ENCODE peak calls at places on chromosomes 12 and 14, in six cellular contexts. D, J, X, T, F and U are unnamed samples.

GRCh38 chr14:21267431-21267845 is 1.8 kb downstream of the HNRNPC start:
- DNase-seq in D (no peak), J (no peak), X (peak; percentile 44), T (no peak), F (no peak), U (no peak)

GRCh38 chr12:60174914-60175313 is 579.1 kb downstream of the SLC16A7 start:
- DNase-seq in D (peak; percentile 40), J (no peak), X (no peak), T (no peak), F (no peak), U (no peak)

GRCh38 chr12:97595423-97595822 is 132.8 kb downstream of the RMST start:
- DNase-seq in D (no peak), J (no peak), X (no peak), T (no peak), F (peak; percentile 35), U (no peak)

GRCh38 chr14:54590481-54590880 is 23.6 kb downstream of the SAMD4A start:
- DNase-seq in D (no peak), J (no peak), X (no peak), T (no peak), F (no peak), U (no peak)

GRCh38 chr12:6091786-6092566 is 32.5 kb downstream of the VWF start:
- DNase-seq in D (no peak), J (no peak), X (no peak), T (no peak), F (no peak), U (no peak)

GRCh38 chr12:88391556-88391955 is 188.7 kb downstream of the KITLG start:
- DNase-seq in D (peak; percentile 88), J (no peak), X (no peak), T (peak; percentile 65), F (peak; percentile 82), U (peak; percentile 82)

GRCh38 chr14:104095426-104096310 is 10.2 kb downstream of the ASPG start:
- DNase-seq in D (no peak), J (no peak), X (no peak), T (no peak), F (no peak), U (no peak)

GRCh38 chr14:59897757-59898383 is 22.1 kb upstream of the LRRC9 start:
- DNase-seq in D (no peak), J (peak; percentile 18), X (peak; percentile 18), T (no peak), F (peak; percentile 48), U (peak; percentile 4)

GRCh38 chr14:53740570-53740969 is 216.1 kb downstream of the BMP4 start:
- DNase-seq in D (no peak), J (no peak), X (no peak), T (no peak), F (no peak), U (no peak)

GRCh38 chr14:79229383-79229875 is 981.9 kb downstream of the DIO2 start:
- DNase-seq in D (peak; percentile 0), J (no peak), X (no peak), T (no peak), F (no peak), U (no peak)

DNA sequence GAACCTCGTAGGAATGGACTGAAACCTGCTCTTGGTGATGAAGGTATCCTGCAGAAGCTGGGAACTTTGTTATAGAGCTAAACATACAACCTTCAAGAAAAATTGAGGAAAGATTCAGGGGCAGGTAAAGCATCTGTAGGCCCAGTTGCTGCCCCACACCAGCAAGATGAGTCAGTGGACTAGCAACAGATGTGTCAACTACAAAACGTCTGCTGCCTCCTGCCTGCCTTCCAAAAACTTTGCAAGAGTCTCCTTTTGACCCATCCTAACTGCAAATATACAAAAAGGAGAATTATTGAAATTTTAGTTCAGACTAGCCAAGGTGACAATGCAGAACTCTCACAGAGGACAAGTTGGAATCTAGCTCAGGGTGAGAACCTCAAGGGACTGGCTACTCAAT is 60.9 kb upstream of the TMTC1 start:
- DNase-seq in D (peak; percentile 2), J (no peak), X (no peak), T (no peak), F (peak; percentile 41), U (no peak)
- TF ChIP-seq CTCF in D (peak; percentile 6), J (no peak), X (no peak), T (no peak), F (peak; percentile 14), U (no peak)

GRCh38 chr12:43289412-43289811 is 262.6 kb downstream of the ADAMTS20 start:
- DNase-seq in D (peak; percentile 34), J (no peak), X (no peak), T (no peak), F (no peak), U (peak; percentile 12)
- TF ChIP-seq CTCF in D (no peak), J (no peak), X (no peak), T (no peak), F (no peak), U (no peak)

DNA sequence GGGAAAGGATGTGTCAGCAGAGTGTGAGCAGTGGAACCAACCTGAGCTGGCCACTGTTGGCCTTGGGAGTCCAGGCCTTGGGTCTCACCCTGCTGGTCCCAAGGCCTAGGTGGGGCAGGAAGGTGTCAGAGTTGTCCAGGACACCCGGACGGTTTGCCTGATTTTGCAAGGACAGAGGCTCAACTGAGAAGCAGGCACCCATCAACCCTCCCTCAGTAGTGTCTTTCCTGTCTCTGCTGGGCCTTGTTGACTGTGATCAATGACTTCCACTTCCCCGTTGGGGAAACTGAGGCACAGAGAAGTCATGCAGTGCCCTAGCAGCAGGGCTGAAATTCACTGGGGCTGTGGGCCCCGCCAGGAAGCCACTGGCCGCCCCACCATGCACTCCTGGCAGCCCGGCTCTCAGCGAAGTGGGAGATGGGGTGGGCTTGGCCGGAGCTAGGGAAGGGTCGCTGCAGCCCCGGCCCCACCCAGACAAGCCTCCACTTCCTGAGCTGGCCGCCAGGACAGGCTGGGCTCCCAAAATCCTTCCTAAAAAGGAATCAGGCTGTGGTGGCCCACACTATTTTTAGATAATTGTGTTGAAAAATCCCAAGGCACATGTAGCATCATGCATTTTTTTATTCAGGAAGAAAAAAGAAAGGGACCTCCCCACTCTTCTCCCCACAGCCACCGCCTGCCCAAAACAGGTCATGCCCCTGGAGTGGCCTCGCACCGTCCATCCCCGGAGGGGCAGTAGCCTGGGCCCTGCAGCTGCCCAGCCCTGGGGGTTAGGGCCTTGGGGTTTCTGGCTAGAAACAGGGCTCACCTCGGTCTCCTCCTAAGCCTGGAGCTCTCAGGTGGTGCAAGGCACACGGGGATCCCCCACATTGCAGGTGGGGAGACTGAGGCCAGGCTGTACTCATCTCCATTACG is 127.4 kb downstream of the CALM1 start:
- DNase-seq in D (no peak), J (no peak), X (no peak), T (no peak), F (no peak), U (no peak)
- TF ChIP-seq CTCF in D (no peak), J (no peak), X (no peak), T (no peak), F (no peak), U (no peak)

GRCh38 chr12:61538951-61539350 is 721.3 kb upstream of the USP15 start:
- DNase-seq in D (no peak), J (no peak), X (peak; percentile 70), T (no peak), F (peak; percentile 54), U (no peak)
- TF ChIP-seq CTCF in D (no peak), J (peak; percentile 53), X (peak; percentile 85), T (no peak), F (peak; percentile 42), U (peak; percentile 13)

DNA sequence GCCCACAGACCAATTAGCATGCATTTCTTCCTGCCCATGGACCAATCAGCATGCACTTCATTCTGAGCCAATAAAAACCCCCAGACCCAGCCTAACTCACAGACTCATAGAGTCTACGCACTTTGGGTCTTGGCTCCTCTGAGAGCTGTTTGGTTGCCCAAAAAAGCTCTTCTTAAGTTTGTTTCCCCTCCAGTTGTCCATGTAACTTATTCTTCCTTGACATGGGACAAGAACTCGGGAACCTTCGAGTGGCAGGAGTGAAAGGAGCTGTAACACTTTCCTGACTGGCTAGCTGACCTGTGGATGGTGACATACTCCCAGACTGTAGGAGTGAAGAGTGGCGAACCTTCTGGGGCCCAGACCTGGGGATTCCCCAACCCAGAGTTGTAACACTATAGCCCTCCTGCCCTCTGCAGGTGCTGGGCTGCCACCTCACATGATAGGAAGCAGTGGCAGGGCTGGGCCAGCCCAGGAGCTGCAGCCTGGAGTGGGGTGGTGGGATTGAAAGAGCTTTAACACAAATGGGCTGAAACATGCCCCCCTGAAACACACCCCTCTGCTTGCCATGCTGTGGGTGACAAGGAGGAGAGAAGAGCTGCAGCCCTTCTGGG is 4.4 kb upstream of the BTBD7 start:
- DNase-seq in D (no peak), J (no peak), X (peak; percentile 21), T (no peak), F (no peak), U (no peak)
- TF ChIP-seq CTCF in D (no peak), J (no peak), X (no peak), T (no peak), F (no peak), U (no peak)

GRCh38 chr12:121626087-121626852 is at the start of gene ORAI1:
- DNase-seq in D (peak; percentile 91), J (peak; percentile 96), X (peak; percentile 97), T (peak; percentile 58), F (peak; percentile 95), U (peak; percentile 91)
- TF ChIP-seq CTCF in D (peak; percentile 25), J (peak; percentile 21), X (peak; percentile 9), T (no peak), F (no peak), U (no peak)

GRCh38 chr14:57845802-57846531 is 19.9 kb downstream of the SLC35F4 start:
- DNase-seq in D (no peak), J (no peak), X (no peak), T (peak; percentile 25), F (no peak), U (no peak)
- TF ChIP-seq CTCF in D (no peak), J (no peak), X (no peak), T (no peak), F (no peak), U (no peak)

GRCh38 chr14:32512813-32513212 is 183.7 kb downstream of the AKAP6 start:
- DNase-seq in D (no peak), J (no peak), X (no peak), T (no peak), F (no peak), U (no peak)

GRCh38 chr14:32510815-32511214 is 181.7 kb downstream of the AKAP6 start:
- DNase-seq in D (no peak), J (no peak), X (no peak), T (no peak), F (no peak), U (no peak)

GRCh38 chr14:32512348-32512747 is 183.2 kb downstream of the AKAP6 start:
- DNase-seq in D (no peak), J (no peak), X (no peak), T (no peak), F (no peak), U (no peak)

GRCh38 chr14:32514236-32514635 is 185.1 kb downstream of the AKAP6 start:
- DNase-seq in D (peak; percentile 4), J (no peak), X (no peak), T (no peak), F (no peak), U (peak; percentile 23)

GRCh38 chr14:32513571-32514009 is 184.5 kb downstream of the AKAP6 start:
- DNase-seq in D (peak; percentile 15), J (no peak), X (no peak), T (no peak), F (peak; percentile 24), U (peak; percentile 20)
- TF ChIP-seq CTCF in D (peak; percentile 49), J (peak; percentile 54), X (peak; percentile 80), T (no peak), F (no peak), U (peak; percentile 84)